ENCODE peak calls at places on chromosomes 2 and 18, in ten cellular contexts. R is SK-N-SH, A is GM23338, L is PC-3, Y is OCI-LY7, I is HCT116, P is GM23248, K is hepatocyte, E is PC-9, O is Karpas-422. U is an unnamed sample. For H3K9me2, the result is how much of the 10 kb centered on the place peaks cover.

GRCh38 chr2:105365176-105365575 is 27.8 kb downstream of the C2orf49 start:
- DNase-seq in Y (no peak), I (no peak), R (no peak), O (no peak), P (peak), K (no peak), E (no peak), L (no peak), A (no peak), U (no peak)

GRCh38 chr2:70546376-70546775 is 7.2 kb downstream of the TGFA start:
- DNase-seq in I (no peak), K (no peak), R (no peak), O (no peak), P (peak), L (no peak), E (no peak), Y (no peak), A (no peak), U (no peak)

GRCh38 chr2:52629944-52630343 is 1137.7 kb upstream of the CHAC2 start:
- DNase-seq in Y (no peak), I (no peak), E (no peak), R (no peak), O (no peak), P (no peak), L (no peak), A (no peak), K (no peak), U (no peak)

GRCh38 chr18:57122906-57123510 is 23.9 kb upstream of the BOD1L2 start:
- DNase-seq in E (no peak), I (no peak), K (no peak), R (no peak), Y (no peak), O (no peak), L (no peak), A (peak), P (no peak), U (no peak)

GRCh38 chr2:240419321-240419720 is 16.1 kb upstream of the GPC1 start:
- DNase-seq in A (no peak), R (no peak), P (no peak), I (no peak), L (no peak), Y (no peak), O (no peak), K (no peak), E (no peak), U (no peak)

GRCh38 chr2:140085674-140086073 is 1305.5 kb upstream of the NXPH2 start:
- DNase-seq in Y (no peak), L (peak), A (no peak), K (no peak), P (peak), R (no peak), E (no peak), O (no peak), I (no peak), U (no peak)

GRCh38 chr2:210195066-210195852 is 24.1 kb upstream of the KANSL1L start:
- DNase-seq in R (peak), I (peak), Y (peak), L (peak), O (peak), E (peak), K (peak), P (peak), A (peak), U (peak)

GRCh38 chr18:72541871-72542690 is 2.1 kb downstream of the CBLN2 start:
- DNase-seq in K (peak), Y (no peak), R (peak), P (no peak), E (no peak), L (no peak), I (no peak), O (no peak), A (peak), U (peak)

GRCh38 chr2:172376505-172377125 is 50.8 kb upstream of the ITGA6 start:
- DNase-seq in P (no peak), Y (no peak), R (no peak), L (no peak), I (no peak), O (no peak), A (no peak), E (no peak), K (no peak), U (no peak)

GRCh38 chr2:39898934-39899333 is 119.9 kb upstream of the THUMPD2 start:
- DNase-seq in E (no peak), K (no peak), I (no peak), Y (no peak), A (no peak), O (no peak), L (peak), P (no peak), R (no peak), U (no peak)

GRCh38 chr2:102473020-102473419 is at the start of gene SLC9A4:
- DNase-seq in L (peak), A (peak), P (peak), K (peak), O (peak), Y (peak), R (peak), I (peak), E (peak), U (peak)

GRCh38 chr18:56298935-56299334 is 339.5 kb downstream of the TXNL1 start:
- DNase-seq in I (no peak), L (peak), R (no peak), K (peak), P (peak), A (peak), E (peak), O (no peak), Y (no peak), U (no peak)

GRCh38 chr2:226728996-226729395 is 70.6 kb downstream of the IRS1 start:
- DNase-seq in E (no peak), Y (no peak), P (no peak), I (no peak), K (no peak), O (no peak), L (no peak), A (no peak), R (no peak), U (no peak)

GRCh38 chr2:238509151-238509820 is 82.6 kb downstream of the ASB1 start:
- DNase-seq in K (no peak), A (peak), L (no peak), R (no peak), E (no peak), O (no peak), Y (no peak), I (no peak), P (peak), U (no peak)

GRCh38 chr2:240636563-240637115 is 11.4 kb downstream of the GPR35 start:
- DNase-seq in Y (no peak), L (no peak), K (no peak), A (no peak), P (no peak), R (peak), I (no peak), O (no peak), E (no peak), U (no peak)

GRCh38 chr18:23864620-23865019 is 149.9 kb upstream of the TTC39C start:
- DNase-seq in L (no peak), P (no peak), R (no peak), Y (peak), E (no peak), A (no peak), O (peak), I (no peak), K (no peak), U (peak)

GRCh38 chr2:162974771-162975170 is 136.2 kb upstream of the KCNH7 start:
- DNase-seq in A (no peak), P (no peak), I (no peak), R (no peak), L (no peak), Y (no peak), O (no peak), K (no peak), E (no peak), U (no peak)

GRCh38 chr2:190304404-190304803 is 15.2 kb downstream of the HIBCH start:
- DNase-seq in K (no peak), L (no peak), A (no peak), O (no peak), I (no peak), E (no peak), Y (no peak), P (no peak), R (no peak), U (no peak)

GRCh38 chr2:171086352-171087290 is 74.1 kb downstream of the TLK1 start:
- DNase-seq in P (peak), L (peak), K (peak), E (peak), O (peak), A (peak), Y (peak), R (peak), I (peak), U (peak)

GRCh38 chr18:11177382-11177781 is 28.0 kb upstream of the PIEZO2 start:
- DNase-seq in O (no peak), K (no peak), I (no peak), R (no peak), E (no peak), Y (no peak), P (no peak), L (no peak), A (no peak), U (no peak)

GRCh38 chr2:112915300-112916144 is 4.6 kb downstream of the IL37 start:
- DNase-seq in A (no peak), O (no peak), I (no peak), R (no peak), K (no peak), Y (no peak), E (no peak), P (no peak), L (peak), U (no peak)

GRCh38 chr2:205849136-205849535 is 166.8 kb downstream of the NRP2 start:
- DNase-seq in L (no peak), E (no peak), O (no peak), I (no peak), Y (no peak), P (no peak), K (no peak), A (no peak), R (no peak), U (no peak)

GRCh38 chr2:25387479-25388449 is 46.0 kb upstream of the DNMT3A start:
- DNase-seq in E (no peak), A (no peak), Y (no peak), R (no peak), O (no peak), P (no peak), K (no peak), L (no peak), I (no peak), U (no peak)

GRCh38 chr2:102783506-102784189 is 21.8 kb downstream of the TMEM182 start:
- DNase-seq in O (no peak), E (no peak), A (no peak), L (no peak), P (no peak), I (no peak), K (no peak), Y (no peak), R (no peak), U (no peak)

GRCh38 chr2:182133195-182133891 is 147.7 kb downstream of the PPP1R1C start:
- DNase-seq in Y (no peak), L (peak), R (no peak), O (no peak), P (peak), I (no peak), A (no peak), E (no peak), K (no peak), U (no peak)

GRCh38 chr2:119230630-119231185 is 7.1 kb downstream of the STEAP3 start:
- DNase-seq in R (no peak), O (no peak), P (peak), K (no peak), L (no peak), I (no peak), E (no peak), A (peak), Y (no peak), U (no peak)

DNA sequence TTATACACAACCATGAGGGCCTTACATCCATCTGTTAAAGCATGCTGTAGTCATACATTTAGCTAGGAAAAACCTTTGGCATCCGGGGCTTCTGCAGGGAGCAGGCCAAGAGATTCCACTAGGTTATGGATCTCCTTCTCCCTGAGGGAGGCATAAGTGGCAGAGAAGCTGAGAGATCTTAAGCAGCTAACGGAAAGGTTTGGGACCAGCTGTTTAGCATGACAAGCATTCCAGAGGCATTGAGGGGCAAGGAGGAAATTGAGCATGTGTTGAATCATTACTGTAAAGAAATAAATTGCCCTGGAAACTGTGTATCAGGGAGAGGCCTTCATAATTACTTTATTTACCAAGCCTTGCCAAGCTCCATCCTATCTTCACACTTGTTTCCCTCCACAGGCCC is 643.1 kb downstream of the CNTNAP5 start:
- DNase-seq in K (no peak), L (no peak), Y (no peak), A (no peak), E (no peak), I (no peak), R (no peak), P (no peak), O (no peak), U (no peak)
- H3K9me2 ChIP-seq in K (under half), L (under half), Y (under half), A (under half), E (under half), I (under half), R (under half), P (under half), O (under half), U (under half)

GRCh38 chr2:189179607-189179979 is at the start of gene COL5A2:
- DNase-seq in L (no peak), O (no peak), P (peak), Y (no peak), K (peak), E (no peak), I (no peak), R (no peak), A (peak), U (no peak)

GRCh38 chr2:189178726-189179606 is 595 bp downstream of the COL5A2 start:
- DNase-seq in R (no peak), O (no peak), I (no peak), K (peak), A (peak), Y (no peak), P (peak), E (no peak), L (no peak), U (no peak)

GRCh38 chr2:189175869-189176431 is 3.6 kb downstream of the COL5A2 start:
- DNase-seq in R (no peak), I (no peak), O (no peak), A (no peak), K (no peak), L (no peak), E (no peak), P (peak), Y (no peak), U (no peak)

GRCh38 chr2:189178007-189178406 is 1.6 kb downstream of the COL5A2 start:
- DNase-seq in E (no peak), K (peak), R (no peak), O (no peak), Y (no peak), A (no peak), P (peak), L (no peak), I (no peak), U (no peak)

DNA sequence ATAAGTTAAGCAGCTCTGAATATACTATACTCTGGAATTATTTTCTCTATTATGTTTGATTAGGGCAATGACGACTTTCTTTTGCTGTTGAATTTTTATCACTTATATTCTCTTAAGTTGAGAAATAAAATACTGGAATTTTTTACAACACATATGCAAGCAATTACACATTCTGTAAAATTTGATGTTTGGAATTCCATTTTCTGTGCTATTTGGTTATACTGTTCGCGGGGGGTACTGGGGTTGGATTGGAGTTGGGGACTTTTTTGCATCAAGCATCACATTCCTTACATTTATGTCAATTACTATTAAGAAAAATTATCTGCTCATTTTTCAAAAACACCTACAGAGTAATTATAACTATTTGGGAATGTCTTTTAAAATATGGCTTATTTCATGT is 2.1 kb downstream of the COL5A2 start:
- DNase-seq in Y (no peak), O (no peak), I (no peak), K (no peak), A (no peak), P (no peak), L (no peak), R (no peak), E (no peak), U (no peak)
- H3K27ac ChIP-seq in Y (no peak), O (no peak), I (no peak), K (peak), A (no peak), P (peak), L (no peak), R (peak), E (no peak), U (no peak)

GRCh38 chr18:26515643-26516495 is 32.5 kb downstream of the KCTD1 start:
- DNase-seq in P (no peak), Y (no peak), E (no peak), R (no peak), K (no peak), L (no peak), I (no peak), O (no peak), A (peak), U (no peak)
- H3K9me2 ChIP-seq in P (under half), Y (under half), E (under half), R (under half), K (under half), L (under half), I (under half), O (under half), A (under half), U (under half)

GRCh38 chr2:33321236-33321731 is 155.2 kb upstream of the RASGRP3 start:
- DNase-seq in R (no peak), A (no peak), K (no peak), Y (no peak), I (no peak), L (peak), E (no peak), P (peak), O (no peak), U (peak)
- H3K27ac ChIP-seq in R (peak), A (no peak), K (no peak), Y (no peak), I (no peak), L (no peak), E (no peak), P (peak), O (no peak), U (peak)

GRCh38 chr2:150346806-150347205 is 140.7 kb downstream of the RND3 start:
- DNase-seq in P (no peak), A (no peak), L (no peak), R (no peak), Y (no peak), O (no peak), K (no peak), E (no peak), I (no peak), U (no peak)

GRCh38 chr2:150355440-150355839 is 132.0 kb downstream of the RND3 start:
- DNase-seq in O (no peak), L (no peak), R (no peak), K (no peak), Y (no peak), P (no peak), E (no peak), I (no peak), A (no peak), U (no peak)

GRCh38 chr2:150351922-150352321 is 135.5 kb downstream of the RND3 start:
- DNase-seq in R (no peak), K (no peak), O (no peak), L (no peak), I (no peak), A (no peak), E (no peak), P (no peak), Y (no peak), U (no peak)

GRCh38 chr2:150350500-150350899 is 137.0 kb downstream of the RND3 start:
- DNase-seq in L (no peak), R (no peak), Y (no peak), O (no peak), K (no peak), P (no peak), I (no peak), E (no peak), A (no peak), U (no peak)
- H3K9me2 ChIP-seq in L (under half), R (under half), Y (under half), O (under half), K (under half), P (under half), I (under half), E (under half), A (under half), U (under half)

GRCh38 chr2:217853961-217854360 is 148.8 kb downstream of the TNS1 start:
- DNase-seq in I (no peak), O (no peak), P (no peak), A (no peak), E (no peak), K (no peak), Y (no peak), L (no peak), R (no peak), U (no peak)

GRCh38 chr2:217854684-217855083 is 148.1 kb downstream of the TNS1 start:
- DNase-seq in P (no peak), R (no peak), K (no peak), A (no peak), E (no peak), Y (no peak), O (no peak), I (no peak), L (no peak), U (no peak)

GRCh38 chr2:217852812-217853211 is 150.0 kb downstream of the TNS1 start:
- DNase-seq in E (no peak), L (no peak), O (no peak), I (no peak), A (no peak), P (no peak), R (no peak), Y (no peak), K (no peak), U (no peak)

GRCh38 chr2:217851191-217852020 is 151.4 kb downstream of the TNS1 start:
- DNase-seq in I (no peak), P (peak), R (peak), A (no peak), E (no peak), K (no peak), L (peak), O (no peak), Y (no peak), U (no peak)

GRCh38 chr2:217853301-217853881 is 149.4 kb downstream of the TNS1 start:
- DNase-seq in K (peak), E (no peak), P (peak), O (no peak), R (no peak), Y (no peak), I (no peak), L (no peak), A (no peak), U (no peak)
- H3K27ac ChIP-seq in K (no peak), E (no peak), P (peak), O (no peak), R (no peak), Y (no peak), I (no peak), L (no peak), A (no peak), U (no peak)

GRCh38 chr18:48956378-48956777 is 5.6 kb upstream of the SMAD7 start:
- DNase-seq in I (no peak), A (no peak), P (peak), L (no peak), Y (no peak), R (no peak), E (peak), O (no peak), K (no peak), U (no peak)
- H3K9me2 ChIP-seq in I (under half), A (under half), P (under half), L (under half), Y (under half), R (under half), E (under half), O (under half), K (under half), U (under half)

DNA sequence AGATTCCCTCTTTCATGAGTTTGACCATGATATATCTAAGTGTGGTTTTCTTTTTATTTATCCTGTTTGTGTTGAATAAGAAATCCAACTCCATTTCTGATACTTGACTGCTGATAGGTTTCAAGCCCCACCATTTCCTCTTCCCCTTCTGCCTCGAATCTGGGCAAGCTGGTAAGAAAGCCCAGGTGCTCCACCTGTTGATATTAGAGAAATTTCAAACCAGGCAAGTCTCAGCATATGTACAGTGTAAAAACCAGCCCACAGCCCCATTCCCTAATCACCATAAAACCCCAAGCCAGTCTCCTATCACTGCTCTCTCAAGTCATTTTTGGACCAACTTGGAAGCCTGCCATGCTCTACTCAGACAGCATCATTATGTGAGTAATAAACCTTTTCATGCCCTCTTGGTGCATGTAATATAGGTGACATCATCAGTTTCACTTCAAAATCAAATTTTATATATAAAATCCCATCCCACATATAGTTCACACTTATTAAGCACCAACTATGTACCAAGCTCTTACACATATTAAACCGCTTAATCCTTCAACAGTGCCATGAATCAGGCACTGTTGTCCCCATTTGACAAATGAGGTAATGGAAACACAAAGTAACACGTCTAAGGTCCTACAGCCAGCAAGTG is 46.6 kb downstream of the SMAD2 start:
- DNase-seq in A (no peak), I (no peak), K (peak), P (peak), E (peak), O (no peak), L (peak), R (no peak), Y (no peak), U (no peak)
- H3K27ac ChIP-seq in A (no peak), I (no peak), K (no peak), P (no peak), E (peak), O (peak), L (peak), R (no peak), Y (no peak), U (no peak)

U was measured in MM.1S.